ENCODE peak calls at places on chromosomes 6 and 20, in four cellular contexts. X, Y, P and C are unnamed samples.

GRCh38 chr6:32941412-32941784 is 570 bp upstream of the HLA-DMB start:
- DNase-seq in Y (no peak), X (no peak), P (no peak), C (peak; percentile 90)

GRCh38 chr6:144477841-144478240 is 192.7 kb downstream of the UTRN start:
- DNase-seq in P (no peak), Y (peak; percentile 22), X (no peak), C (no peak)

GRCh38 chr6:164021589-164022290 is 607.2 kb downstream of the QKI start:
- DNase-seq in Y (no peak), X (no peak), P (no peak), C (no peak)

GRCh38 chr6:129748212-129748900 is 38.4 kb upstream of the ARHGAP18 start:
- DNase-seq in P (peak; percentile 66), Y (peak; percentile 60), X (no peak), C (peak; percentile 89)

GRCh38 chr6:16576391-16577368 is 184.6 kb downstream of the ATXN1 start:
- DNase-seq in X (no peak), Y (no peak), P (no peak), C (no peak)

GRCh38 chr6:159125977-159126376 is 43.2 kb upstream of the FNDC1 start:
- DNase-seq in Y (no peak), P (no peak), X (no peak), C (no peak)

GRCh38 chr6:88538130-88538706 is 372.1 kb upstream of the CNR1 start:
- DNase-seq in Y (no peak), X (no peak), P (no peak), C (no peak)

GRCh38 chr20:6660441-6660840 is 107.0 kb upstream of the BMP2 start:
- DNase-seq in Y (no peak), X (no peak), P (no peak), C (no peak)

GRCh38 chr6:54805077-54805476 is 41.5 kb upstream of the FAM83B start:
- DNase-seq in P (no peak), X (no peak), Y (peak; percentile 2), C (no peak)

GRCh38 chr6:150191809-150192208 is 49.0 kb downstream of the PPP1R14C start:
- DNase-seq in X (no peak), Y (peak; percentile 34), P (no peak), C (no peak)

GRCh38 chr20:44644384-44645131 is 6.9 kb downstream of the ADA start:
- DNase-seq in X (no peak), P (no peak), Y (no peak), C (peak; percentile 75)

GRCh38 chr6:7218586-7218985 is 94.4 kb downstream of the SSR1 start:
- DNase-seq in X (no peak), Y (no peak), P (no peak), C (no peak)

GRCh38 chr6:50259903-50260302 is 210.2 kb upstream of the DEFB112 start:
- DNase-seq in Y (no peak), P (no peak), X (no peak), C (no peak)

GRCh38 chr6:50270427-50270826 is 220.7 kb upstream of the DEFB112 start:
- DNase-seq in X (no peak), Y (no peak), P (no peak), C (no peak)

GRCh38 chr6:50264995-50265571 is 215.4 kb upstream of the DEFB112 start:
- DNase-seq in X (no peak), Y (no peak), P (no peak), C (no peak)
- TF ChIP-seq CTCF in X (no peak), Y (no peak), P (no peak), C (peak; percentile 38)

GRCh38 chr20:4234128-4234527 is 218.8 kb upstream of the RNF24 start:
- DNase-seq in P (no peak), Y (peak; percentile 84), X (no peak), C (no peak)

GRCh38 chr20:4234664-4235063 is 219.3 kb upstream of the RNF24 start:
- DNase-seq in P (no peak), Y (no peak), X (no peak), C (no peak)

GRCh38 chr20:4235512-4236043 is 220.2 kb upstream of the RNF24 start:
- DNase-seq in P (no peak), Y (no peak), X (no peak), C (no peak)

GRCh38 chr20:4230651-4231050 is 215.3 kb upstream of the RNF24 start:
- DNase-seq in P (no peak), Y (no peak), X (no peak), C (no peak)

DNA sequence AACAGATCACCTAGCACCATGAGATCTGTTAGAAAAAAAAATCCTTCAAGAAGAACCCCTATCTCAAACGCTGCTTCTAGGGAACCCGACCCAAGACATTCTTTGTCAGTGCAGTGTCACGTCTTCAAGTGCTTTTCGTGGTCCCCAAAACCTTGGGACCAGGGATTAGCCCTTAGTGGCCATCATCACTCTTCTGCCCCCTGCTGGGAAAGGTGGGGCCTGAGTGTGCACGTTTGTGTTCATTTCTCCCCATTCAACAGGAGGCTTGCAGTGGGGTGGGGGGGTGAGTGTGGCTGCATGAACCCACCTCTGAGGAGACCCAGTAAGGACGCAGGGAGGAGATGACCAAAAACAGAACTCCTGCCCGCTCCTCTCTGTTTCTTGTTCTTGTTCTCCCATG is 218.2 kb upstream of the RNF24 start:
- DNase-seq in X (no peak), Y (no peak), P (no peak), C (no peak)
- TF ChIP-seq CTCF in X (no peak), Y (peak; percentile 15), P (no peak), C (peak; percentile 37)

GRCh38 chr6:26301638-26302037 is 63.4 kb upstream of the BTN3A2 start:
- DNase-seq in Y (no peak), P (no peak), X (no peak), C (no peak)

GRCh38 chr6:26304213-26305096 is 60.5 kb upstream of the BTN3A2 start:
- DNase-seq in P (no peak), Y (peak; percentile 91), X (no peak), C (peak; percentile 73)

GRCh38 chr6:26300828-26301227 is 64.2 kb upstream of the BTN3A2 start:
- DNase-seq in X (no peak), P (no peak), Y (peak; percentile 11), C (no peak)

GRCh38 chr6:26305097-26305841 is 59.7 kb upstream of the BTN3A2 start:
- DNase-seq in Y (peak; percentile 87), P (peak; percentile 85), X (peak; percentile 60), C (no peak)

GRCh38 chr6:26302941-26303559 is 61.9 kb upstream of the BTN3A2 start:
- DNase-seq in Y (no peak), P (no peak), X (no peak), C (no peak)
- TF ChIP-seq CTCF in Y (no peak), P (no peak), X (no peak), C (no peak)

GRCh38 chr6:108250240-108250866 is 10.5 kb downstream of the SNX3 start:
- DNase-seq in P (no peak), Y (peak; percentile 35), X (no peak), C (no peak)
- TF ChIP-seq CTCF in P (no peak), Y (peak; percentile 39), X (no peak), C (peak; percentile 45)

DNA sequence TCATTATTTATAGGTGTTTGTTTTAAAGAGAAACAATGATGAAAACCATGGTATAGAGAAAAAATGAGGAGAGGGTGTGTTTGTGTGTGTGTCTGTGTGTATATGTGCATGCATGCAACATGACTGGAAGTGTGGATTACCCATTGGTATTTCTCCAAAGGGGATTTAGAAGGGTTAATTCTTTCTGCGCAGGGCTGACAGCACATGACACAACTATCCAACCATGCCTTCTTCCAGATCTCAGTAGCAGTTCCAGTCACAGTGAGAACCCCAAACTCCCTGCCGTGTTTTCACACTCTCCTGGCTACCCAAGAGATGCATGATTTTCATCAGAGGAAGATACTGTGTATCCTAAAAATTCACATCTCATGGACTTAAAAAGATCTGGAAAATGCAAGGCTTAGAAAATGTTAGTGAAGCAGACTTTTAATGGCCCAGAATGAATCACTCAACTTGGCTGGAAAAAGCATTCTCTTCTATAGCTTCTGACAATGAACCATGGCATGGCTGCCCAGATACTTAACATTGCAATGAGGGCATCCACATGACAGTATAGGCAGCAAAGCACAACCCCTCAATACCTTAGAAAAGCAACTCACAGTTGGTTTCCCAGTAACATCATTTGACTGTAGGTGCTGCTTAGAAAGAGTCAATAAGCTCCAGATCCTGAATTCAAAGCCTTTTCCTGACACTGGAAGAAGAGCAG is 155.6 kb downstream of the EYA4 start:
- DNase-seq in Y (peak; percentile 2), X (no peak), P (no peak), C (no peak)
- TF ChIP-seq CTCF in Y (no peak), X (no peak), P (no peak), C (no peak)